ENCODE peak calls at places on chromosomes 3 and 15, in five cellular contexts. One of them, this sample, is unnamed.

GRCh38 chr15:31102374-31103342 is 1.1 kb upstream of the TRPM1 start:
- DNase-seq in HCEC 1CT: no peak
- DNase-seq in Peyer's patch: no peak
- DNase-seq in NB4: no peak
- DNase-seq in NCI-H748 treated with DMSO at 0.1 percent for 48 hours: no peak
- DNase-seq in this sample: no peak

GRCh38 chr3:88921986-88922385 is 185.4 kb upstream of the EPHA3 start:
- DNase-seq in HCEC 1CT: no peak
- DNase-seq in Peyer's patch: no peak
- DNase-seq in NB4: no peak
- DNase-seq in NCI-H748 treated with DMSO at 0.1 percent for 48 hours: no peak
- DNase-seq in this sample: no peak

GRCh38 chr3:99114565-99115291 is 213.2 kb upstream of the DCBLD2 start:
- DNase-seq in HCEC 1CT: peak
- DNase-seq in Peyer's patch: no peak
- DNase-seq in NB4: peak
- DNase-seq in NCI-H748 treated with DMSO at 0.1 percent for 48 hours: no peak
- DNase-seq in this sample: peak

GRCh38 chr3:151912041-151912440 is 38.6 kb downstream of the SUCNR1 start:
- DNase-seq in HCEC 1CT: peak
- DNase-seq in Peyer's patch: no peak
- DNase-seq in NB4: no peak
- DNase-seq in NCI-H748 treated with DMSO at 0.1 percent for 48 hours: no peak
- DNase-seq in this sample: no peak

GRCh38 chr3:118080886-118081285 is 953.8 kb downstream of the IGSF11 start:
- DNase-seq in HCEC 1CT: no peak
- DNase-seq in Peyer's patch: no peak
- DNase-seq in NB4: no peak
- DNase-seq in NCI-H748 treated with DMSO at 0.1 percent for 48 hours: no peak
- DNase-seq in this sample: no peak

GRCh38 chr15:101425787-101426365 is 63.6 kb downstream of the PCSK6 start:
- DNase-seq in HCEC 1CT: no peak
- DNase-seq in Peyer's patch: no peak
- DNase-seq in NB4: no peak
- DNase-seq in NCI-H748 treated with DMSO at 0.1 percent for 48 hours: no peak
- DNase-seq in this sample: no peak

GRCh38 chr15:31069360-31070000 is 32.0 kb downstream of the TRPM1 start:
- DNase-seq in HCEC 1CT: peak
- DNase-seq in Peyer's patch: no peak
- DNase-seq in NB4: no peak
- DNase-seq in NCI-H748 treated with DMSO at 0.1 percent for 48 hours: no peak
- DNase-seq in this sample: no peak

GRCh38 chr15:79858469-79858868 is 38.3 kb downstream of the MTHFS start:
- DNase-seq in HCEC 1CT: peak
- DNase-seq in Peyer's patch: no peak
- DNase-seq in NB4: peak
- DNase-seq in NCI-H748 treated with DMSO at 0.1 percent for 48 hours: no peak
- DNase-seq in this sample: no peak

GRCh38 chr15:33834892-33835730 is 133.2 kb upstream of the CHRM5 start:
- DNase-seq in HCEC 1CT: no peak
- DNase-seq in Peyer's patch: no peak
- DNase-seq in NB4: no peak
- DNase-seq in NCI-H748 treated with DMSO at 0.1 percent for 48 hours: no peak
- DNase-seq in this sample: no peak

GRCh38 chr3:40842714-40843113 is 318.0 kb downstream of the ZNF621 start:
- DNase-seq in HCEC 1CT: no peak
- DNase-seq in Peyer's patch: no peak
- DNase-seq in NB4: no peak
- DNase-seq in NCI-H748 treated with DMSO at 0.1 percent for 48 hours: no peak
- DNase-seq in this sample: no peak

GRCh38 chr3:8554725-8555621 is 53.4 kb downstream of the LMCD1 start:
- DNase-seq in HCEC 1CT: peak
- DNase-seq in Peyer's patch: no peak
- DNase-seq in NB4: no peak
- DNase-seq in NCI-H748 treated with DMSO at 0.1 percent for 48 hours: no peak
- DNase-seq in this sample: no peak

GRCh38 chr3:158532099-158532734 is 38.8 kb upstream of the MLF1 start:
- DNase-seq in HCEC 1CT: peak
- DNase-seq in Peyer's patch: no peak
- DNase-seq in NB4: peak
- DNase-seq in NCI-H748 treated with DMSO at 0.1 percent for 48 hours: no peak
- DNase-seq in this sample: no peak

GRCh38 chr3:112394008-112394616 is 61.2 kb downstream of the CD200 start:
- DNase-seq in HCEC 1CT: no peak
- DNase-seq in Peyer's patch: no peak
- DNase-seq in NB4: no peak
- DNase-seq in NCI-H748 treated with DMSO at 0.1 percent for 48 hours: no peak
- DNase-seq in this sample: no peak

This sample was measured in SHP77 treated with DMSO at 0.1 percent for 48 hours.